ENCODE peak calls at places on chromosomes 12 and 14, in seven cellular contexts. V, F, D, U, P, M and X are unnamed samples. For H3K36me3 and H3K4me1, the result is how much of the 10 kb centered on the place peaks cover.

GRCh38 chr14:29282169-29282568 is 515.6 kb downstream of the FOXG1 start:
- DNase-seq in D (no peak), P (no peak), M (no peak), F (no peak), V (no peak), U (no peak), X (no peak)

GRCh38 chr14:49549881-49550280 is 36.3 kb downstream of the RPS29 start:
- DNase-seq in M (no peak), V (no peak), D (no peak), F (no peak), U (no peak), P (no peak), X (no peak)

GRCh38 chr14:93126124-93126523 is 10.4 kb upstream of the ITPK1 start:
- DNase-seq in F (no peak), U (no peak), V (no peak), D (no peak), P (no peak), M (no peak), X (no peak)

GRCh38 chr12:49943663-49943945 is 6.9 kb upstream of the AQP2 start:
- DNase-seq in V (no peak), U (no peak), F (no peak), M (no peak), P (no peak), D (no peak), X (no peak)

GRCh38 chr14:31013841-31014240 is 11.6 kb upstream of the AP4S1 start:
- DNase-seq in D (no peak), F (no peak), M (no peak), V (no peak), P (no peak), U (no peak), X (no peak)

GRCh38 chr12:107586256-107586970 is 99.2 kb upstream of the PWP1 start:
- DNase-seq in F (no peak), V (no peak), M (no peak), U (no peak), P (no peak), D (no peak), X (no peak)

GRCh38 chr12:123363743-123364531 is 710 bp downstream of the SBNO1 start:
- DNase-seq in P (peak), U (no peak), F (peak), D (peak), M (peak), V (no peak), X (peak)

GRCh38 chr12:98595152-98595988 is 1.9 kb downstream of the SLC25A3 start:
- DNase-seq in P (no peak), M (no peak), U (no peak), D (peak), F (peak), V (no peak), X (no peak)

GRCh38 chr12:57276935-57277563 is 26.1 kb upstream of the STAC3 start:
- DNase-seq in P (no peak), U (peak), M (peak), F (no peak), D (peak), V (no peak), X (no peak)

GRCh38 chr14:49249022-49249421 is 337.2 kb downstream of the RPS29 start:
- DNase-seq in U (no peak), F (no peak), P (no peak), V (no peak), M (no peak), D (peak), X (no peak)

GRCh38 chr12:9940370-9940769 is 8.2 kb upstream of the CLEC2A start:
- DNase-seq in F (no peak), U (no peak), D (peak), P (no peak), V (no peak), M (no peak), X (peak)

GRCh38 chr12:70068743-70069142 is 174.5 kb upstream of the CNOT2 start:
- DNase-seq in U (no peak), M (no peak), P (no peak), F (no peak), V (no peak), D (no peak), X (no peak)

GRCh38 chr12:128069359-128069997 is 197.5 kb upstream of the TMEM132C start:
- DNase-seq in V (peak), M (peak), P (no peak), D (peak), U (peak), F (no peak), X (no peak)

GRCh38 chr14:94342334-94342934 is 19.3 kb upstream of the SERPINA6 start:
- DNase-seq in V (peak), D (peak), F (no peak), P (no peak), U (peak), M (peak), X (no peak)

GRCh38 chr14:86055512-86055911 is 525.6 kb downstream of the FLRT2 start:
- DNase-seq in M (no peak), V (no peak), U (no peak), D (peak), F (no peak), P (no peak), X (no peak)

GRCh38 chr14:96104469-96105057 is 65.4 kb downstream of the C14orf132 start:
- DNase-seq in P (no peak), U (no peak), M (peak), V (no peak), F (no peak), D (peak), X (no peak)

GRCh38 chr12:115362319-115362976 is 678.5 kb upstream of the TBX3 start:
- DNase-seq in D (no peak), F (no peak), V (no peak), P (no peak), M (no peak), U (no peak), X (no peak)

GRCh38 chr12:121476477-121476876 is 76.6 kb downstream of the RNF34 start:
- DNase-seq in P (no peak), D (no peak), V (no peak), U (no peak), F (no peak), M (no peak), X (no peak)

GRCh38 chr14:101358320-101358569 is 203.1 kb upstream of the DIO3 start:
- DNase-seq in U (no peak), D (no peak), P (no peak), M (no peak), V (no peak), F (no peak), X (no peak)
- H3K4me3 ChIP-seq in U (no peak), D (no peak), P (no peak), M (no peak), V (no peak), F (no peak), X (no peak)

GRCh38 chr12:30730011-30730410 is 24.7 kb downstream of the CAPRIN2 start:
- DNase-seq in M (no peak), P (no peak), D (no peak), F (no peak), U (no peak), V (no peak), X (no peak)
- H3K36me3 ChIP-seq in M (under half), P (under half), D (under half), F (under half), U (under half), V (under half), X (under half)

GRCh38 chr12:89663577-89664357 is 44.9 kb downstream of the ATP2B1 start:
- DNase-seq in M (no peak), D (peak), F (no peak), P (no peak), V (no peak), U (no peak), X (no peak)

GRCh38 chr12:89661706-89662330 is 46.8 kb downstream of the ATP2B1 start:
- DNase-seq in P (no peak), M (no peak), D (no peak), V (no peak), F (no peak), U (no peak), X (no peak)

GRCh38 chr12:89665556-89665955 is 43.1 kb downstream of the ATP2B1 start:
- DNase-seq in F (no peak), M (no peak), V (no peak), P (no peak), U (no peak), D (no peak), X (no peak)

GRCh38 chr12:89662623-89663022 is 46.0 kb downstream of the ATP2B1 start:
- DNase-seq in P (no peak), F (no peak), V (no peak), M (no peak), U (no peak), D (peak), X (no peak)

DNA sequence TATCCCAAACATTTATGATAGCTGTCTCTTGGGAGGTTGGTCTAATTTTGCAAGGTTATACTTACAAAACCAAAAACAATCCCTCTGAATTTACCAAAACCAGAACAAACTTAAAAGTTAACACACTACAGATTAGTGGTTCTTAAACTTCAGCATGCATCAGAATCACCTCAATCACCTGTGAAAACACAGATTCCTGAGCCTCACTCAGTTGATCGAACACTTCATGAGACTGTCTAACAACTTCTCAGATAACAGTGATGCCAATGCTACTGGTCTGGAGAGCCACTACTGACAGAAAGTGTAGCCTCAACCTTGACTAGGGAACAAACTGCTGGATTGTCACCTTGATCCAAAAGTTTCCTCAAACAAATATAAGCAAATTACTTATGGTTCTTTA is 44.2 kb downstream of the ATP2B1 start:
- DNase-seq in U (no peak), M (no peak), P (no peak), V (no peak), F (no peak), D (no peak), X (no peak)
- H3K4me1 ChIP-seq in U (under half), M (under half), P (under half), V (under half), F (under half), D (under half), X (half or more)

GRCh38 chr12:109572506-109572845 is 828 bp downstream of the MMAB start:
- DNase-seq in M (no peak), D (no peak), P (no peak), V (no peak), U (no peak), F (no peak), X (no peak)

GRCh38 chr12:109573914-109574244 is 285 bp downstream of the MVK start:
- DNase-seq in M (no peak), D (no peak), U (no peak), F (no peak), P (no peak), V (no peak), X (no peak)

GRCh38 chr12:109568486-109568885 is 4.8 kb downstream of the MMAB start:
- DNase-seq in P (no peak), U (no peak), M (no peak), V (no peak), F (no peak), D (no peak), X (no peak)

GRCh38 chr12:109573029-109573913 is at the start of the genes MMAB and MVK:
- DNase-seq in U (peak), V (peak), M (peak), F (peak), D (peak), P (peak), X (peak)

GRCh38 chr12:109571773-109572505 is 1.4 kb downstream of the MMAB start:
- DNase-seq in U (no peak), M (no peak), V (no peak), D (no peak), P (no peak), F (no peak), X (no peak)
- H3K4me3 ChIP-seq in U (peak), M (no peak), V (no peak), D (peak), P (no peak), F (no peak), X (no peak)